ENCODE peak calls at places on chromosomes 3 and 15, in four cellular contexts. One of them, this sample, is unnamed. For H3K79me2, the result is how much of the 10 kb centered on the place peaks cover.

GRCh38 chr15:52100807-52101206 is 11.8 kb downstream of the BCL2L10 start:
- DNase-seq in trophoblast cell: peak
- DNase-seq in H1: no peak
- DNase-seq in H9: no peak
- DNase-seq in this sample: peak

GRCh38 chr3:184574552-184575430 is 13.2 kb downstream of the EPHB3 start:
- DNase-seq in trophoblast cell: no peak
- DNase-seq in H1: peak
- DNase-seq in H9: peak
- DNase-seq in this sample: peak

GRCh38 chr3:103167850-103168249 is 733.0 kb downstream of the ZPLD1 start:
- DNase-seq in trophoblast cell: no peak
- DNase-seq in H1: no peak
- DNase-seq in H9: no peak
- DNase-seq in this sample: no peak

GRCh38 chr3:114449271-114450007 is 155.6 kb downstream of the TIGIT start:
- DNase-seq in trophoblast cell: no peak
- DNase-seq in H1: no peak
- DNase-seq in H9: no peak
- DNase-seq in this sample: no peak

GRCh38 chr3:61146010-61146569 is 105.2 kb downstream of the FHIT start:
- DNase-seq in trophoblast cell: no peak
- DNase-seq in H1: no peak
- DNase-seq in H9: no peak
- DNase-seq in this sample: no peak

GRCh38 chr15:52790166-52790708 is at the start of gene ONECUT1:
- DNase-seq in trophoblast cell: peak
- DNase-seq in H1: peak
- DNase-seq in H9: peak
- DNase-seq in this sample: peak

GRCh38 chr15:101309436-101310162 is 14.6 kb upstream of the SNRPA1 start:
- DNase-seq in trophoblast cell: no peak
- DNase-seq in H1: no peak
- DNase-seq in H9: peak
- DNase-seq in this sample: no peak

GRCh38 chr15:92968926-92969664 is 69.0 kb downstream of the CHD2 start:
- DNase-seq in trophoblast cell: no peak
- DNase-seq in H1: no peak
- DNase-seq in H9: no peak
- DNase-seq in this sample: no peak

GRCh38 chr3:78041486-78041885 is 1001.6 kb downstream of the ROBO2 start:
- DNase-seq in trophoblast cell: no peak
- DNase-seq in H1: no peak
- DNase-seq in H9: no peak
- DNase-seq in this sample: no peak

GRCh38 chr3:171825222-171825828 is 15.0 kb upstream of the PLD1 start:
- DNase-seq in trophoblast cell: peak
- DNase-seq in H1: no peak
- DNase-seq in H9: no peak
- DNase-seq in this sample: peak

GRCh38 chr3:171822707-171823106 is 12.4 kb upstream of the PLD1 start:
- DNase-seq in trophoblast cell: no peak
- DNase-seq in H1: no peak
- DNase-seq in H9: no peak
- DNase-seq in this sample: no peak

GRCh38 chr3:171827385-171827784 is 15.8 kb upstream of the TMEM212 start:
- DNase-seq in trophoblast cell: no peak
- DNase-seq in H1: no peak
- DNase-seq in H9: no peak
- DNase-seq in this sample: no peak

GRCh38 chr3:171824076-171824475 is 13.8 kb upstream of the PLD1 start:
- DNase-seq in trophoblast cell: no peak
- DNase-seq in H1: no peak
- DNase-seq in H9: no peak
- DNase-seq in this sample: no peak

DNA sequence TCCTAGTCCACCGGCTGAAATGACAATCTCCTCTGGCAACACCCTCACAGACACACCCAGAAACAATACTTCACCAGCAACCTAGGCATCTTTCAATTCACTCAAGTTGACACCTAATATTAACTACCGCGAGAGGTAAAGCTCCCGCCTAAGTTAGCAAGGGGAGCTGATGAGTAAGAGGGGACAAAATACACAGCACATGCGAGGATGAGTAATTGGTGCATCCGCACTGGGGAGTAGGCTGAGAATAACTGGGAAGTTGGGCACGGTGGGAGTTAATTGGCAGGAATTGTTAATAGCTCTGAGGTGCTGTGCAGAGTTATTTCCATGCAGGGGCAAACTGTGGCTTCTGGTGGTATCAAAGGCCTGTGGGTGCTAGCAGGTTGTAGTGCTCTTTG is 14.5 kb upstream of the PLD1 start:
- DNase-seq in trophoblast cell: no peak
- DNase-seq in H1: no peak
- DNase-seq in H9: no peak
- DNase-seq in this sample: no peak
- H3K4ac ChIP-seq in trophoblast cell: no peak
- H3K4ac ChIP-seq in H1: no peak
- H3K4ac ChIP-seq in H9: no peak
- H3K4ac ChIP-seq in this sample: no peak

GRCh38 chr3:141216975-141217374 is 14.7 kb upstream of the PXYLP1 start:
- DNase-seq in trophoblast cell: no peak
- DNase-seq in H1: no peak
- DNase-seq in H9: no peak
- DNase-seq in this sample: peak
- H3K79me2 ChIP-seq in trophoblast cell: under half
- H3K79me2 ChIP-seq in H1: under half
- H3K79me2 ChIP-seq in H9: under half
- H3K79me2 ChIP-seq in this sample: under half

DNA sequence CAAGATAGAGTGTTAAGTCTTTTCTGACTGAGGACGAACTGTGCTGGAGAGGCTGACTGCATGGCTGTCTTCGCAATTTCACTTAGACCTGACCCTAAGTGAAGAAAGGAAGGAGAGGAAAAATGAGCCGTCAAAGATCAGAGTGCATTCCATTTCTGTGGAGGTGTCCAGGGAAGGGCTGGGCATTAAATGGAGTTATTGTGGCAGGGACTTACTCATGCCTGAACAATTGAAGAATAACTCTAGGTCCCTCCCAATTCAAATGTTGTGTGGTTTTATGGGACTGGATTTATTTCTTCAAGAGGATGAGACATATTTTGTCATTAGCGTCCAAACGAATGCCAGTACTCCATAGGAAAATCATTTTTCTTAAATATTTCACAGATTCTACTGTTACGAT is 187.3 kb upstream of the CFAP20DC start:
- DNase-seq in trophoblast cell: no peak
- DNase-seq in H1: no peak
- DNase-seq in H9: no peak
- DNase-seq in this sample: no peak
- H3K4ac ChIP-seq in trophoblast cell: no peak
- H3K4ac ChIP-seq in H1: no peak
- H3K4ac ChIP-seq in H9: no peak
- H3K4ac ChIP-seq in this sample: no peak

DNA sequence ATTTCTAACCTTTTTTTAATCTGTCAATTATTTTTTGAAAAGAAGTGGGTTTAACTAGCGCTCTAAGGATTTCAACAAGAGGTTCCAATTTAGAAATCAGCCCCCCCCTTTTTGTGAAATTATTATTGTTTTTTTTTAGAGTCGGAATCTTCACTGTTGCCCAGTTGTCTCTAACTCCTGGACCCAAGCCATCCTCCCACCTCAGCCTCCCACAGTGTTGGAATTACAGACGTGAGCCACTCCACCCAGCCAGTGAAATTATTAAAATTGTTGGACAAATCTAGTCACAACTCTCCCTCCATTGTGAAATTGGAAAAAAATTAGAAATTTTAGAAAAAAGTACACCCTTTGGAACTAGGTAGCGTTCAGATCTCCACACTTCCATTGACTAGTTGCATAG is 2.5 kb downstream of the AKAP13 start:
- DNase-seq in trophoblast cell: no peak
- DNase-seq in H1: no peak
- DNase-seq in H9: no peak
- DNase-seq in this sample: no peak
- H3K79me2 ChIP-seq in trophoblast cell: under half
- H3K79me2 ChIP-seq in H1: half or more
- H3K79me2 ChIP-seq in H9: under half
- H3K79me2 ChIP-seq in this sample: half or more

DNA sequence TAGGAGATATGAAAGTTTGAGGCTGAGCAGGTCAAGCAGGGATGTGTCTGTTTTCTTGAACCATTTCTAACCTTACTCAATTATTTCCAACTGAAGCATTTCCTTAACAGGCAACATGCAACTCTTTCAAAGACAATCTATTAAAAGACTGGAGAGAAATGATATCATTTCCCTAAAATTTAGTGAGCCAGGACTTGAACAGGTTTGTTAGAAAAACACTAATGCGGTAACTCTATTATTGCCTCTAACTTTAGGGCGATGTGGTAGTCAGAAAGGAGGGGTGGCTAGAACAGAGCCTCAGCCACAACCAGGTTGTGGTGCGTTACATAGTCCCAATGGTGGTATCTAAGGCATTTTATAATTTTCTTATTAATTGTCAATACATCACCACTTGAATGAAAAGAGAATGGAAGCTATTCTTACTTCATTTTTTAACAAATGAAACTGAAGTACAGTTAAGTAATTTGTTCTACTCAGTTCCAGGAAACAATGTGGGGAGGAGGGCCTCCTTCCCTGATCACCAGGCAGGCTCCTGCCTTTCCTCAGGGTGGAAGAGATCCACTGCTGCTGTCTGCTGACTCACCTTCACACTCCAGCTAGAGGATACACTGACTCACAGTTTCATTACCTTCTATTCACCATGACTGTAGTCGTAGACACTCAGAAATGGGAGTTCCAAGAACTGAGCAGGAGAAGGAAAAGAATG is 22.8 kb downstream of the MYO1E start:
- DNase-seq in trophoblast cell: peak
- DNase-seq in H1: no peak
- DNase-seq in H9: no peak
- DNase-seq in this sample: peak
- H3K4ac ChIP-seq in trophoblast cell: no peak
- H3K4ac ChIP-seq in H1: peak
- H3K4ac ChIP-seq in H9: no peak
- H3K4ac ChIP-seq in this sample: no peak

GRCh38 chr3:47980795-47981194 is 35.4 kb downstream of the MAP4 start:
- DNase-seq in trophoblast cell: no peak
- DNase-seq in H1: no peak
- DNase-seq in H9: no peak
- DNase-seq in this sample: no peak
- H3K79me2 ChIP-seq in trophoblast cell: under half
- H3K79me2 ChIP-seq in H1: under half
- H3K79me2 ChIP-seq in H9: under half
- H3K79me2 ChIP-seq in this sample: under half

GRCh38 chr3:12758025-12758830 is 831 bp downstream of the TMEM40 start:
- DNase-seq in trophoblast cell: peak
- DNase-seq in H1: no peak
- DNase-seq in H9: no peak
- DNase-seq in this sample: no peak
- H3K4ac ChIP-seq in trophoblast cell: no peak
- H3K4ac ChIP-seq in H1: no peak
- H3K4ac ChIP-seq in H9: no peak
- H3K4ac ChIP-seq in this sample: no peak

GRCh38 chr15:22243440-22244130 is 163.3 kb downstream of the OR4M2 start:
- DNase-seq in trophoblast cell: no peak
- DNase-seq in H1: no peak
- DNase-seq in H9: no peak
- DNase-seq in this sample: no peak
- H3K79me2 ChIP-seq in trophoblast cell: under half
- H3K79me2 ChIP-seq in H1: under half
- H3K79me2 ChIP-seq in H9: under half
- H3K79me2 ChIP-seq in this sample: under half

DNA sequence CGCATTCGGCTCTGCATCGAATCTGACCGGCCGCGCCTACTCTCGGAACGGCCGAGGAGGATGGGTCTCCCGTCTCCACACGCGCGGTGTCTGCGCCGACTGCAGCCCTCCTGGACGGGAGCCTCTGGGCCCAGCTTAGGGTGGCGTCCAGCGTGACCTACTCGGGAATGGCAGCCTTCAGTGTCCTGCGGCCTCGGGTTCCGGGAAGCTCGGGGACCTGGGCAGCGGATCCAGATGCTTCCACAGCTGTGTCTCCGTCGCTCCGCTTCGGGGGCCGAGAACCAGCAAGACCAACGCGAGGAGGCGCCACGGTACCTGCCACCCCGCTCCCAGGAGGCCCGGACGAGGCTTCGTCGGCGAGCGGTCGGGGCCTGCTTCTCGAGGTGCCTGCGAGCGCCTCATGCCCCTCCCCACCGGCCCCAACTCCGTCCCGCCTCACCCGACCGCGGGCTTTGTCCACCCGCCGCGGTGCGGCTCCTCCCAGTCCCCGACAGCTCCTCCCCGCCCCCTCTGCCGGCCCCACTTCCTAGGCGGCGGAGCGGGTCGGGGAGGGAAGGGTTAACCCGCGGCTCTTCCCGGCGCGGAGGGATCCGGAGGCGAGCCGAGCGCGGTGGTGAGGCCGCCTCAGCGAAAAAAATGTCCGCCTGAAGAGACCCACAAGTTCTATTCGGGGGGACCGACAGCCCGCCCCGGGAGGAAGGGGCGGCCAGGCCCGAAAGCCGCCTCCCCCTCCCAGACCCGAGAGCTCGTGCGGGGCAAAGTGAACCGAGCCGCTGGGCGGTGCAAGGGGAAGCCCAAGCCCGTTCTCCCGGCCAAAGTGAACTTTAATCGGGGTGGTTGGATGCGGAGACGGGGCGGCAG is at the start of gene TCF12:
- DNase-seq in trophoblast cell: peak
- DNase-seq in H1: peak
- DNase-seq in H9: peak
- DNase-seq in this sample: peak
- H3K4ac ChIP-seq in trophoblast cell: peak
- H3K4ac ChIP-seq in H1: peak
- H3K4ac ChIP-seq in H9: no peak
- H3K4ac ChIP-seq in this sample: peak